ENCODE peak calls at places on chromosomes 16 and 17, in four cellular contexts. F, T, X and W are unnamed samples.

GRCh38 chr17:83078378-83079339 is 750 bp upstream of the METRNL start:
- DNase-seq in F (no peak), T (peak; percentile 35), X (no peak), W (peak; percentile 45)

GRCh38 chr16:14232106-14232890 is 161.2 kb downstream of the MRTFB start:
- DNase-seq in F (no peak), T (no peak), X (no peak), W (no peak)

GRCh38 chr16:50666658-50667496 is 14.2 kb downstream of the SNX20 start:
- DNase-seq in F (peak; percentile 22), T (no peak), X (no peak), W (no peak)

GRCh38 chr17:45128989-45129388 is 3.3 kb downstream of the PLCD3 start:
- DNase-seq in F (no peak), T (no peak), X (no peak), W (no peak)

GRCh38 chr17:6079960-6080359 is 9.8 kb downstream of the WSCD1 start:
- DNase-seq in F (no peak), T (no peak), X (no peak), W (no peak)

GRCh38 chr16:46746821-46747776 is 1.0 kb downstream of the MYLK3 start:
- DNase-seq in F (no peak), T (peak; percentile 8), X (peak; percentile 74), W (peak; percentile 4)

GRCh38 chr17:66676421-66676820 is 158.5 kb upstream of the CACNG5 start:
- DNase-seq in F (no peak), T (no peak), X (no peak), W (no peak)

GRCh38 chr17:28727727-28728363 is 743 bp upstream of the NEK8 start:
- DNase-seq in F (peak; percentile 82), T (peak; percentile 68), X (peak; percentile 85), W (no peak)

GRCh38 chr17:4665027-4665426 is 23.5 kb upstream of the ALOX15 start:
- DNase-seq in F (no peak), T (no peak), X (no peak), W (no peak)

GRCh38 chr16:71357681-71358080 is 842 bp upstream of the CALB2 start:
- DNase-seq in F (peak; percentile 38), T (no peak), X (no peak), W (no peak)

DNA sequence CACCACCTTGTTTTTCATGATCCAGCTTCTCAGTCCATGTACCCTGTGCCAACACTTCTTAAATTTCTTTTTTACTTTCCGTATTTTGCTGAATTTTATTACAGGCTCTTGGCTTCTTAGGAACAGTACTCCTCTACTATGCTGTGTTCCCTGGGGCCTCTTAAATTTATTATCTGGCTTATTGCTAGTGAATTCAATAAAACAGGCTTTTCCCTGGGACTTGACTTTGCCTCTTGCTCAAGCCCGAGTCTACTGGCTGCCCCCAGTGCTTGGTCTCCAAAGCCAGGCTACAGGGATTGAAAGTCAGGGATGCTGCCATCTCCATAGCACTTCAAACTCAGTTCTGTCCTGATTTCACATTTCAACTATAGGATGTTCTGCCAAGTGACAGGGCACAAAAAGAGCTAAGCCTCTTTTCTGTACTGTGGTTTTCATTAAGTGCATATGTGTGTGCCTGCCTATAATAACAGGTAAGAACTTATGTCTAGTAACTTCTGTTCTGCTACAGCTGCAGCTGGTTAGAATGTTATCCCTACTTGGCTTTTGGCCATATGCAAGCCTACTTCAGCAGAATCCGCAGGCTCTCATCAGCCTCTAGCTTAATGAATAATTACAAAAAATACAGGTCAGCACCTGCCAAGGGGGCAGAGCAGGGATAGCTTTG is 8.4 kb downstream of the FAM20A start:
- DNase-seq in F (no peak), T (no peak), X (no peak), W (no peak)
- TF ChIP-seq ELF4 in F (no peak), T (no peak), X (no peak), W (no peak)

GRCh38 chr16:4316103-4316731 is 350 bp downstream of the GLIS2 start:
- DNase-seq in F (no peak), T (peak; percentile 61), X (no peak), W (peak; percentile 44)
- TF ChIP-seq ELF4 in F (no peak), T (no peak), X (no peak), W (no peak)

GRCh38 chr17:15411556-15412198 is 55.7 kb downstream of the CDRT4 start:
- DNase-seq in F (no peak), T (no peak), X (no peak), W (no peak)
- TF ChIP-seq ELF4 in F (no peak), T (no peak), X (no peak), W (no peak)

DNA sequence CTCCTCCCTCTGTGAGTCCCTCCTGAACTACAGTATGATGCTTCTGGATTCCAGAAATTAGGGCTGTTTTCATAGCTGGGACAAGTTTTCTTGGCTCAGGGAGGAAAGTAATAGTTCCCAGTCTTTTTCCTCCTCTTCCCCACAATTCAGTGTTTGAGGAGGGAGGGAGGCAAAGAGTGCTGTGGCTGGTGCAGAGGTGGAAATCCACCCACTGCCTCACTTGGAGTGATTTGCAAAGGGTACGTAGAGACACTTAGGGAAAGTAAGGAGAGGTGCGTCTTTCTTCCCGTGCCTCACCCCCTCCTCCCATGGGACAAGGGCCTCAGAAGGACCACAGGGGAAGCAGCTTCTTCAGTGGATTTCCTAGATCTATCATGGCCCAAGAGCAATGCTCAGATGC is 21.9 kb downstream of the SDK2 start:
- DNase-seq in F (no peak), T (no peak), X (no peak), W (no peak)
- TF ChIP-seq ELF4 in F (no peak), T (no peak), X (no peak), W (no peak)

DNA sequence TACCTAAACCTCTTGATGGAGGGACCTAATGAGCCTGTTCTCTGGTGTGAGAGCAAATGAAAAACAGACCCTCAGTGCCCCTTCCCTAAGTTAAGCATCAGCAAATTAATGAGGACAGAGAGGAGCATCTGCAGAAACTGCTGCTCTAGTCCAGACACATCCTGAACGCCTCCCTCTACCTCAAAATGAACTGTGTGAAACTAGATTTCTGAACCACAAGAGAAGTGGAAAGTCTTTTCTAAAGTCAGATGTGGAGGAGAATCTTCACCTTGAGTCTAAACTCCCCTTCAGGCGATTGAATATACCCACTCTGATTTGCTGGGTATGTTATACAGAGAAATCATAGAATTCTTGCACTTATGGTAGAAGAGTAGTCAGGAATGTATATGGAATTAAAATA is 104.4 kb upstream of the AMZ2 start:
- DNase-seq in F (no peak), T (no peak), X (no peak), W (no peak)
- TF ChIP-seq ELF4 in F (no peak), T (no peak), X (no peak), W (no peak)

DNA sequence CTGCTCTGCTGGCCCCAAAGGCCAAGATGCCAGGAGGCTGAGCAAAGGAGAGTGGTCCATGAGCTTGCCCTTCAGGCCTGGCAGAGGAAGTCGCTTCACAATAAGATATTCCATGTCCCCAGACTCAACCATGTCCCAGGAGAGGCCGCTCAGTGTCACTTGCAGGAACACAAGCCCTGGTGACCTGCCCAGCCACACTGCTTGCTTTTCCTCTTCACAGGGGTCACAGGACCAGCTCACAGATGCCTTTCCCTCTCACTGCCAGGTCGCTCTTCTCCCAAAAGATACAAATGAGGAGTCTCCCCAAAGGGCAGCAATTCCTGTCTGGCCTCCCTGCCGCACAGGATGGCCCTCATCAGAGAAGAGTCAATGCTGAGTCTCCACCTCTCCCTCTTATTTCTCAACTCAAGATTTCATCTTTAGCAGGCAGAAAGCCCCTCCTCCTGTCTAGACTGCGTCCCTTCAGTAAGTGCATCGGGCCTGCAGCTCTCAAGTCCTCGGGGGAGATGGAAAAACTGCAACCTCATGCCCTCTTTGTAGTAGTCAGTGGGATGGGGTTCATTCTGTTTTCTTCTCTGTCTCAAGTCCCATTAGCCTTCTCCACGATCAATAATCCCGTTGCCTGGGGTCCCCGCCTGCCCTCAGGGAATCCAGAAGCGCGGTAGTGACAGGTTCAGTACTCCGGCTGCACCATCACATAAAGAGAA is 5.0 kb downstream of the JUP start:
- DNase-seq in F (no peak), T (peak; percentile 38), X (no peak), W (no peak)
- TF ChIP-seq ELF4 in F (no peak), T (no peak), X (no peak), W (no peak)

GRCh38 chr16:19810817-19811731 is 73.6 kb downstream of the GPRC5B start:
- DNase-seq in F (no peak), T (no peak), X (peak; percentile 68), W (no peak)
- TF ChIP-seq ELF4 in F (no peak), T (no peak), X (no peak), W (no peak)